ENCODE peak calls at places on chromosomes 12 and 14, in four cellular contexts. T, M, H and X are unnamed samples.

GRCh38 chr14:23941669-23942068 is 11.9 kb upstream of the DHRS4 start:
- DNase-seq in T (no peak), M (no peak), H (no peak), X (no peak)

GRCh38 chr12:3077572-3078081 is 448 bp downstream of the TSPAN9 start:
- DNase-seq in T (peak), M (peak), H (no peak), X (no peak)

GRCh38 chr12:1157046-1157445 is 166.0 kb downstream of the ERC1 start:
- DNase-seq in T (no peak), M (no peak), H (no peak), X (no peak)

GRCh38 chr14:61461808-61462275 is 140.5 kb downstream of the PRKCH start:
- DNase-seq in T (no peak), M (no peak), H (no peak), X (no peak)

GRCh38 chr12:44217146-44217883 is 381.4 kb downstream of the TMEM117 start:
- DNase-seq in T (no peak), M (no peak), H (no peak), X (no peak)

GRCh38 chr12:48023386-48023785 is 19.1 kb upstream of the COL2A1 start:
- DNase-seq in T (no peak), M (no peak), H (no peak), X (no peak)

GRCh38 chr14:91205449-91205848 is 39.1 kb downstream of the GPR68 start:
- DNase-seq in T (no peak), M (no peak), H (no peak), X (no peak)

GRCh38 chr14:72714094-72714493 is 179.8 kb downstream of the DPF3 start:
- DNase-seq in T (peak), M (no peak), H (no peak), X (no peak)

GRCh38 chr12:46435625-46436024 is 63.1 kb upstream of the SLC38A2 start:
- DNase-seq in T (no peak), M (no peak), H (no peak), X (no peak)

GRCh38 chr14:73977896-73978295 is 27.8 kb downstream of the COQ6 start:
- DNase-seq in T (no peak), M (no peak), H (no peak), X (peak)

GRCh38 chr12:64147860-64148259 is 74.2 kb downstream of the KICS2 start:
- DNase-seq in T (no peak), M (no peak), H (no peak), X (no peak)

GRCh38 chr14:54002653-54003052 is 46.0 kb upstream of the BMP4 start:
- DNase-seq in T (no peak), M (no peak), H (no peak), X (peak)

GRCh38 chr12:118645219-118645618 is 268.9 kb downstream of the SUDS3 start:
- DNase-seq in T (no peak), M (no peak), H (no peak), X (no peak)

GRCh38 chr14:92553456-92553855 is 39.9 kb downstream of the RIN3 start:
- DNase-seq in T (no peak), M (no peak), H (no peak), X (no peak)

GRCh38 chr14:31902002-31902401 is 175.1 kb upstream of the ARHGAP5 start:
- DNase-seq in T (no peak), M (no peak), H (no peak), X (no peak)

GRCh38 chr12:22029991-22030390 is 16.0 kb upstream of the CMAS start:
- DNase-seq in T (no peak), M (no peak), H (no peak), X (no peak)

GRCh38 chr12:91896725-91897515 is 248.7 kb downstream of the BTG1 start:
- DNase-seq in T (no peak), M (peak), H (no peak), X (no peak)

GRCh38 chr14:59482471-59483331 is 1.5 kb downstream of the L3HYPDH start:
- DNase-seq in T (peak), M (no peak), H (no peak), X (peak)

GRCh38 chr12:4011597-4011996 is 138.4 kb upstream of the PARP11 start:
- DNase-seq in T (no peak), M (peak), H (no peak), X (no peak)

GRCh38 chr12:6391013-6391412 is 7.1 kb downstream of the LTBR start:
- DNase-seq in T (no peak), M (peak), H (no peak), X (no peak)

GRCh38 chr12:88553941-88554658 is 26.2 kb downstream of the KITLG start:
- DNase-seq in T (no peak), M (no peak), H (peak), X (peak)

GRCh38 chr14:32078794-32079663 is 1.9 kb downstream of the ARHGAP5 start:
- DNase-seq in T (no peak), M (no peak), H (no peak), X (no peak)

GRCh38 chr12:101634724-101635123 is 40.0 kb downstream of the MYBPC1 start:
- DNase-seq in T (no peak), M (no peak), H (no peak), X (no peak)

GRCh38 chr12:24754690-24755638 is 193.9 kb downstream of the BCAT1 start:
- DNase-seq in T (no peak), M (no peak), H (no peak), X (peak)

GRCh38 chr12:94553130-94553519 is 93.5 kb upstream of the CEP83 start:
- DNase-seq in T (no peak), M (no peak), H (no peak), X (no peak)

GRCh38 chr12:74957231-74957630 is 252.4 kb downstream of the KCNC2 start:
- DNase-seq in T (no peak), M (no peak), H (no peak), X (no peak)

GRCh38 chr12:95386056-95386455 is 87.9 kb upstream of the METAP2 start:
- DNase-seq in T (no peak), M (no peak), H (no peak), X (no peak)

GRCh38 chr12:68831272-68831671 is 23.3 kb downstream of the MDM2 start:
- DNase-seq in T (no peak), M (no peak), H (no peak), X (no peak)

GRCh38 chr12:49539406-49540228 is 787 bp downstream of the KCNH3 start:
- DNase-seq in T (no peak), M (no peak), H (no peak), X (no peak)

GRCh38 chr12:27554421-27555186 is 30.6 kb downstream of the PPFIBP1 start:
- DNase-seq in T (peak), M (peak), H (no peak), X (no peak)

GRCh38 chr14:104969741-104970230 is 8.4 kb downstream of the AHNAK2 start:
- DNase-seq in T (no peak), M (peak), H (no peak), X (no peak)

DNA sequence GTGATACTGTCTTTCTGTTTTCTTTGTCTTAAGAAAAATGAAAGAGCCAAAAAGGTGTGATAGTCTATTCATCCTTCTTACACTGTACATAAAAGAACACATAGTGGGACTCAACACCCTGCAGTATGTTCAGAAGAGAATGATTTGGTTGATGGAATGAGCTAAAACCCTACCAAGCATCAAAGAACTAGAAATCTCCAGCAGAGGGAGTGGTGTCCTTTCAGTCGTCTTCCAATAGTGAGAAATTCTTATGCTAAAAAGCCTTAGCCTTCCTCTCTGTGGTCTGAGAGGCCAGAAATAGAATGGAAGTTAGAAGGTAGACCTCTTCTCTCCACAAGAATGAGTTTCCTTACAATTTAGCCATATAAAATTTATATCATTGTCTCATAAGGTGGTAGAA is 393.4 kb upstream of the SEL1L start:
- DNase-seq in T (no peak), M (no peak), H (no peak), X (no peak)
- TF ChIP-seq CTCF in T (no peak), M (no peak), H (no peak), X (no peak)

GRCh38 chr12:14723763-14724162 is 27.4 kb upstream of the GUCY2C start:
- DNase-seq in T (peak), M (no peak), H (no peak), X (no peak)
- H3K4me3 ChIP-seq in T (no peak), M (no peak), H (no peak), X (no peak)

GRCh38 chr12:109944561-109944960 is 44.5 kb downstream of the TCHP start:
- DNase-seq in T (no peak), M (no peak), H (no peak), X (no peak)

GRCh38 chr12:109946913-109947312 is 46.8 kb downstream of the TCHP start:
- DNase-seq in T (no peak), M (no peak), H (no peak), X (no peak)

GRCh38 chr12:109946505-109946904 is 46.4 kb downstream of the TCHP start:
- DNase-seq in T (no peak), M (no peak), H (no peak), X (no peak)

GRCh38 chr12:109943811-109944210 is 43.7 kb downstream of the TCHP start:
- DNase-seq in T (no peak), M (no peak), H (no peak), X (no peak)

GRCh38 chr12:109944975-109945374 is 44.9 kb downstream of the TCHP start:
- DNase-seq in T (no peak), M (no peak), H (no peak), X (no peak)
- TF ChIP-seq CTCF in T (no peak), M (peak), H (no peak), X (no peak)

DNA sequence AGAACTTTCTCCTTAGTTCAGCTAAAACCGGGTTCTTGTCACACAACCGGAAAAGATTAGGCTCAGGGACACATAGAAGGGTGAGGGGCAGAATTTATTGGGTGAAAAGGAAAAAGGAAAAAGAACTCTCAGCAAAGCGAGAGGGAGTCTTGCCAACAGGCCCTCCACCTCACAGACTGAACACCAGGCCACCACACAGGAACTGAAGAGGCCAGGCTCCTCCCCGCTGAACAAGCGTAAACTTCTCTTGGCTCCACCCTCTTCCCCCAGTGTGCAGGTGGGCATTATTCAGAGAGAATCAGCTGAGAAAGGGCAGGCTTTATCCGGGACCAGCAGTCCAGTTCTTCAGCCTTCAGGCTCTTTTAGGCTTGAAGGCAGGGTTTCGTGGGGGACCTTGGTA is 125.6 kb upstream of the FGD4 start:
- DNase-seq in T (peak), M (no peak), H (no peak), X (no peak)
- H3K4me3 ChIP-seq in T (no peak), M (no peak), H (no peak), X (no peak)

GRCh38 chr12:53051058-53051880 is 1.4 kb downstream of the TNS2 start:
- DNase-seq in T (peak), M (peak), H (peak), X (no peak)
- TF ChIP-seq CTCF in T (no peak), M (peak), H (peak), X (peak)